ENCODE peak calls at places on chromosomes 1 and 21, in ten cellular contexts. K is NCI-H1048; F is NCI-H748 treated with DMSO at 0.1 percent for 48 hours; N is HCEC 1CT; L is foreskin keratinocyte; U is stimulated activated CD8-positive, alpha-beta memory T cell treated with anti-CD3 and anti-CD28 coated beads, Interleukin-12 subunit alpha, Interleukin-12 subunit beta, amount 100 ng/mL, for 1 hour; W is fibroblast of lung; O is hepatocyte; D is NB4; P is stimulated activated CD4-positive, alpha-beta T cell treated with anti-CD3 and anti-CD28 coated beads, Interleukin-1b, Interleukin-23, amount 100 ng/mL, for 1 hour. Y is an unnamed sample.

GRCh38 chr1:223141021-223141420 is 2.0 kb downstream of the TLR5 start:
- DNase-seq in K (peak; percentile 13), F (no peak), N (no peak), L (peak; percentile 78), U (no peak), W (no peak), O (peak; percentile 49), D (no peak), P (no peak), Y (no peak)

GRCh38 chr1:223515416-223515815 is 122.2 kb downstream of the CCDC185 start:
- DNase-seq in K (no peak), F (no peak), N (no peak), L (no peak), U (peak; percentile 3), W (no peak), O (no peak), D (no peak), P (no peak), Y (no peak)

GRCh38 chr21:42063578-42064521 is 7.3 kb upstream of the UMODL1 start:
- DNase-seq in K (no peak), F (no peak), N (no peak), L (peak; percentile 90), U (peak; percentile 25), W (peak; percentile 20), O (no peak), D (peak; percentile 87), P (no peak), Y (no peak)

GRCh38 chr1:237713886-237714285 is 176.8 kb downstream of the ZP4 start:
- DNase-seq in K (no peak), F (no peak), N (no peak), L (no peak), U (no peak), W (no peak), O (peak; percentile 8), D (no peak), P (no peak), Y (no peak)

GRCh38 chr1:33470495-33471012 is 1.9 kb upstream of the ZSCAN20 start:
- DNase-seq in K (peak; percentile 25), F (peak; percentile 74), N (peak; percentile 89), L (peak; percentile 90), U (peak; percentile 32), W (peak; percentile 76), O (peak; percentile 90), D (peak; percentile 84), P (peak; percentile 17), Y (no peak)

GRCh38 chr1:193479187-193479586 is 292.8 kb upstream of the B3GALT2 start:
- DNase-seq in K (no peak), F (no peak), N (no peak), L (no peak), U (peak; percentile 36), W (no peak), O (no peak), D (peak; percentile 13), P (no peak), Y (peak; percentile 49)

GRCh38 chr1:27358928-27359313 is 7.8 kb downstream of the MAP3K6 start:
- DNase-seq in K (no peak), F (no peak), N (no peak), L (no peak), U (no peak), W (no peak), O (no peak), D (no peak), P (no peak), Y (no peak)

GRCh38 chr21:41670056-41670805 is 96.6 kb downstream of the RIPK4 start:
- DNase-seq in K (no peak), F (no peak), N (no peak), L (no peak), U (no peak), W (no peak), O (no peak), D (no peak), P (no peak), Y (no peak)

GRCh38 chr1:153288634-153289275 is 24.0 kb downstream of the PGLYRP3 start:
- DNase-seq in K (no peak), F (no peak), N (no peak), L (peak; percentile 83), U (no peak), W (no peak), O (no peak), D (peak; percentile 31), P (peak; percentile 2), Y (no peak)

GRCh38 chr21:42652527-42653491 is 612 bp upstream of the PDE9A start:
- DNase-seq in K (no peak), F (peak; percentile 11), N (no peak), L (no peak), U (no peak), W (peak; percentile 27), O (peak; percentile 83), D (no peak), P (no peak), Y (no peak)

GRCh38 chr1:1941211-1941841 is 22.2 kb upstream of the TMEM52 start:
- DNase-seq in K (no peak), F (no peak), N (no peak), L (no peak), U (no peak), W (no peak), O (no peak), D (no peak), P (no peak), Y (no peak)

GRCh38 chr1:111739984-111740765 is 980 bp upstream of the INKA2 start:
- DNase-seq in K (no peak), F (peak; percentile 75), N (peak; percentile 63), L (peak; percentile 64), U (no peak), W (peak; percentile 73), O (peak; percentile 79), D (peak; percentile 13), P (no peak), Y (no peak)

GRCh38 chr21:15272591-15272990 is 207.8 kb upstream of the NRIP1 start:
- DNase-seq in K (no peak), F (no peak), N (no peak), L (no peak), U (no peak), W (peak; percentile 80), O (no peak), D (no peak), P (no peak), Y (no peak)

GRCh38 chr1:34366875-34367624 is 190.3 kb downstream of the C1orf94 start:
- DNase-seq in K (no peak), F (no peak), N (no peak), L (no peak), U (no peak), W (no peak), O (no peak), D (no peak), P (no peak), Y (no peak)

GRCh38 chr1:11519629-11520031 is 40.7 kb downstream of the DISP3 start:
- DNase-seq in K (no peak), F (no peak), N (no peak), L (no peak), U (no peak), W (no peak), O (no peak), D (no peak), P (no peak), Y (no peak)

GRCh38 chr1:183635112-183635605 is 424 bp downstream of the ARPC5 start:
- DNase-seq in K (no peak), F (no peak), N (peak; percentile 26), L (no peak), U (no peak), W (peak; percentile 20), O (peak; percentile 65), D (no peak), P (no peak), Y (no peak)

GRCh38 chr1:188652678-188653077 is 1823.9 kb downstream of the PLA2G4A start:
- DNase-seq in K (no peak), F (no peak), N (peak; percentile 89), L (peak; percentile 9), U (no peak), W (peak; percentile 97), O (no peak), D (no peak), P (no peak), Y (no peak)

GRCh38 chr1:170668301-170668789 is 4.4 kb downstream of the PRRX1 start:
- DNase-seq in K (no peak), F (no peak), N (peak; percentile 19), L (no peak), U (no peak), W (peak; percentile 39), O (no peak), D (peak; percentile 22), P (no peak), Y (no peak)

GRCh38 chr1:174626031-174627020 is 178.6 kb downstream of the GPR52 start:
- DNase-seq in K (no peak), F (peak; percentile 82), N (peak; percentile 67), L (peak; percentile 56), U (no peak), W (peak; percentile 89), O (no peak), D (no peak), P (no peak), Y (no peak)

GRCh38 chr1:64466033-64466432 is 3.9 kb upstream of the CACHD1 start:
- DNase-seq in K (no peak), F (no peak), N (no peak), L (no peak), U (no peak), W (no peak), O (no peak), D (no peak), P (no peak), Y (no peak)

GRCh38 chr1:112674986-112675727 is 698 bp downstream of the MOV10 start:
- DNase-seq in K (no peak), F (peak; percentile 30), N (no peak), L (no peak), U (peak; percentile 13), W (no peak), O (peak; percentile 77), D (peak; percentile 65), P (no peak), Y (no peak)

GRCh38 chr1:4010284-4010683 is 110.2 kb upstream of the C1orf174 start:
- DNase-seq in K (no peak), F (no peak), N (no peak), L (no peak), U (no peak), W (no peak), O (no peak), D (no peak), P (no peak), Y (no peak)

GRCh38 chr1:64172458-64172983 is 30.9 kb upstream of the UBE2U start:
- DNase-seq in K (no peak), F (peak; percentile 95), N (peak; percentile 39), L (no peak), U (no peak), W (peak; percentile 49), O (peak; percentile 43), D (no peak), P (no peak), Y (no peak)

GRCh38 chr1:36513676-36514473 is 31.2 kb upstream of the CSF3R start:
- DNase-seq in K (no peak), F (no peak), N (no peak), L (no peak), U (no peak), W (no peak), O (no peak), D (no peak), P (no peak), Y (no peak)

GRCh38 chr1:2781627-2782026 is 19.9 kb downstream of the TTC34 start:
- DNase-seq in K (no peak), F (no peak), N (no peak), L (no peak), U (no peak), W (no peak), O (no peak), D (no peak), P (no peak), Y (no peak)

GRCh38 chr1:156648951-156649350 is 7.0 kb downstream of the BCAN start:
- DNase-seq in K (no peak), F (no peak), N (no peak), L (no peak), U (no peak), W (no peak), O (no peak), D (no peak), P (no peak), Y (no peak)

GRCh38 chr1:37134599-37134998 is 100.3 kb upstream of the GRIK3 start:
- DNase-seq in K (no peak), F (no peak), N (no peak), L (no peak), U (no peak), W (no peak), O (no peak), D (no peak), P (no peak), Y (no peak)

GRCh38 chr1:198560093-198560638 is 19.7 kb upstream of the ATP6V1G3 start:
- DNase-seq in K (no peak), F (no peak), N (no peak), L (no peak), U (no peak), W (peak; percentile 29), O (no peak), D (no peak), P (no peak), Y (no peak)